ENCODE peak calls at places on chromosomes 11 and 22, in four cellular contexts. I is GM23248; Q is CD8-positive, alpha-beta memory T cell; U is cardiac muscle cell. B is an unnamed sample. For H3K4me1 and H3K36me3, the result is how much of the 10 kb centered on the place peaks cover.

GRCh38 chr11:59173080-59173963 is 1.4 kb downstream of the DTX4 start:
- DNase-seq in I (peak), Q (no peak), U (peak), B (peak)

GRCh38 chr11:69480547-69481392 is 693 bp upstream of the LINC01488 start:
- DNase-seq in I (peak), Q (no peak), U (no peak), B (no peak)

GRCh38 chr11:10927533-10927932 is 69.7 kb upstream of the ZBED5 start:
- DNase-seq in I (peak), Q (no peak), U (no peak), B (no peak)

GRCh38 chr11:78419327-78419726 is 1.7 kb upstream of the GAB2 start:
- DNase-seq in I (peak), Q (no peak), U (no peak), B (no peak)

GRCh38 chr22:38317995-38318715 is 922 bp upstream of the CSNK1E start:
- DNase-seq in I (peak), Q (no peak), U (no peak), B (peak)

GRCh38 chr11:407651-408080 is 7.1 kb downstream of the SIGIRR start:
- DNase-seq in I (no peak), Q (peak), U (no peak), B (no peak)

GRCh38 chr22:42814616-42815015 is 42.5 kb downstream of the ARFGAP3 start:
- DNase-seq in I (no peak), Q (no peak), U (no peak), B (no peak)

GRCh38 chr11:108959874-108960273 is 295.0 kb downstream of the DDX10 start:
- DNase-seq in I (no peak), Q (no peak), U (no peak), B (no peak)

GRCh38 chr22:44033689-44034088 is 9.6 kb downstream of the PARVB start:
- DNase-seq in I (no peak), Q (no peak), U (peak), B (peak)

GRCh38 chr11:102592634-102593581 is 32.2 kb downstream of the MMP20 start:
- DNase-seq in I (peak), Q (no peak), U (peak), B (peak)

GRCh38 chr22:50032109-50032871 is 19.7 kb upstream of the IL17REL start:
- DNase-seq in I (no peak), Q (no peak), U (no peak), B (no peak)

GRCh38 chr22:29478326-29479276 is 1.4 kb upstream of the NEFH start:
- DNase-seq in I (peak), Q (no peak), U (peak), B (peak)

GRCh38 chr22:23068096-23068831 is 2.1 kb upstream of the GNAZ start:
- DNase-seq in I (no peak), Q (no peak), U (no peak), B (no peak)

GRCh38 chr11:60972182-60973030 is 926 bp downstream of the CD6 start:
- DNase-seq in I (no peak), Q (no peak), U (no peak), B (no peak)

GRCh38 chr11:41943671-41944070 is 484.2 kb upstream of the LRRC4C start:
- DNase-seq in I (no peak), Q (no peak), U (no peak), B (no peak)

GRCh38 chr22:27372969-27373670 is 428.4 kb downstream of the MN1 start:
- DNase-seq in I (no peak), Q (no peak), U (peak), B (peak)

GRCh38 chr11:70244698-70245097 is 25.8 kb upstream of the PPFIA1 start:
- DNase-seq in I (peak), Q (no peak), U (no peak), B (no peak)

GRCh38 chr11:57668467-57668890 is 565 bp downstream of the ZDHHC5 start:
- DNase-seq in I (peak), Q (no peak), U (no peak), B (no peak)

GRCh38 chr11:117443269-117444186 is 115.9 kb downstream of the CEP164 start:
- DNase-seq in I (peak), Q (no peak), U (peak), B (peak)

GRCh38 chr22:48434868-48435250 is 1392.8 kb downstream of the BRD1 start:
- DNase-seq in I (no peak), Q (no peak), U (no peak), B (no peak)

DNA sequence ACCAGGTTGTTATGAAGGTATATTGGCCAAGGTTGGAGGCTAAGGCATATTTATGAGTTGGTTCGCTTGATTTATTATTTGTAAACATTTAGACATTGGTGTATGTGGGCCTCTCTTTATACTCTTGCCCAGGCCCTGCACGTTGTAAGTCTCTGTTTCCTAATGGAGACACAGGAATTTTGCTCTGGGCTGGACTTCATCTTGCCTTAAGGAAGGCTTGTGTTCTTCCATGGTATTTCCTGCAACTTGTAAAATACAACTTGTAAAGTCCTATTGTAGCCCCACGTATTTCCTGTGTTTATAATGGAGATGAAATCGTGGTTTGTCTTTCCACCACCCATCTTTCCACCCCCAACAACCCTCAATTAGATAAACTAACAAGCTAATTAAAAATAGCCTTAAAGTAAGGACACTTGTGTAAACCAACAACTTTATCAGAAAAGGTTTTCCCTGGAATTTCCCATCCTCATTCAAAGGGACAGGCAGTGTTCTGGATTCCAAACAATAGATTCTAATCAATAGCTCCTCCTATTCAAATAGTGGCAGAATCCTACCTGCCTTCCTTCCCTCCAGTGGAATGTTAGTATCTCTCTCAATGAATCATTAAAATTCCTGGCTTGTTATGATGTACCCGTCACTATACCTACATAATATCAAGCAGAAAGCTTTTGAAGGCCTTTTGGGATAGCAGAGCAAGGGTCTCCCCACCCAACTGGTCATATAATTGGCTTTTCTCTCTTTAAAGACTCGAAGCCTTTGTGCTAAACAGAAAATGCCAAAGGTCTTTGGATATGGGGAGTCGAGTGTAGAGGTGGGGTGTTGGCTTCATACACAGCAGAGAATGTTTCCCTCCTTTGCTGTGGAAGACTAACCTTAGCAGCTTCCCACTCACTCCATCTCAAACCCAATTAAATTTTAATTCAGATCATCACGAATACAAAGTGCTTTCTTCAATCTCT is 77.1 kb downstream of the UBASH3B start:
- DNase-seq in I (no peak), Q (no peak), U (no peak), B (no peak)
- H3K4me1 ChIP-seq in I (under half), Q (half or more), U (under half), B (under half)

DNA sequence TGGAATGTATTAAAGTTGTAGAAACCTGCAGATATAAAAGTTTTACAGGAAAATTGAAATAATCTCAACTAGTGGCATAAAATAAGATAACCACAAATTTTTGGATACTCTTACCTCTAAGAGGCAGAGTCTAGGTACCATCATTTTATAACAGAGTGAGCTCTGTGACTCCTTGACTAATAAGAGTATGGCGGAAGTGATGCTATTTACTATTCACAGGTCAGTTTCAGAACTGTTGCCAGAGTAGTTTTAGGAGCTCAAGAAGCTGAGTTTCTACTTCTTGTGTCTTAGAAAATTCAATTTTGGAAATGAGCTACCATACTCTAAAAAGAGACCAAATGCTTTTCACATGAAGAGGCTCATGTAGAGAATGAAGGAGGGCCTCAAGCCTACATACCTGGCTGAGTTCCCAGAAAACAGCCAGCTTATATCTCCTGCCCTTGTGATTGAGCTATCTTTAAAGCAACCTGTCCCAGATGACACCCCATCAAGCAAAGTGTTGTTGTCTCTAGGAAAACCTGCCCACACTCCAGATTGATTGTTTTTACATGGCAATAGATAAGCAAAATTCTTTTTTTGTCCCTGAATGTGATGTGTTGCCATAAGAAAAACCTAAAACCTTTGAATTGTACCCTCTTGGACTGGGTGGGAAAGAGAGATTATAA is 712.8 kb upstream of the CNTN5 start:
- DNase-seq in I (no peak), Q (no peak), U (peak), B (no peak)
- H3K36me3 ChIP-seq in I (under half), Q (under half), U (under half), B (under half)

GRCh38 chr22:20038574-20038973 is 17.7 kb downstream of the TANGO2 start:
- DNase-seq in I (no peak), Q (no peak), U (no peak), B (no peak)
- H3K4me1 ChIP-seq in I (under half), Q (under half), U (under half), B (under half)

GRCh38 chr11:62532096-62532495 is 14.5 kb downstream of the AHNAK start:
- DNase-seq in I (no peak), Q (no peak), U (no peak), B (no peak)
- H3K36me3 ChIP-seq in I (half or more), Q (half or more), U (under half), B (under half)

GRCh38 chr11:64231536-64231935 is 1.2 kb downstream of the DNAJC4 start:
- DNase-seq in I (no peak), Q (no peak), U (no peak), B (no peak)

GRCh38 chr11:64229090-64229958 is 1.0 kb upstream of the DNAJC4 start:
- DNase-seq in I (no peak), Q (no peak), U (no peak), B (no peak)

GRCh38 chr11:64230209-64230984 is at the start of gene DNAJC4:
- DNase-seq in I (peak), Q (peak), U (peak), B (peak)

GRCh38 chr11:64230985-64231365 is 627 bp downstream of the DNAJC4 start:
- DNase-seq in I (no peak), Q (no peak), U (no peak), B (no peak)

GRCh38 chr11:64229959-64230208 is 464 bp upstream of the DNAJC4 start:
- DNase-seq in I (no peak), Q (no peak), U (no peak), B (no peak)
- H3K4me1 ChIP-seq in I (under half), Q (half or more), U (under half), B (under half)

GRCh38 chr11:66366844-66367477 is 4.6 kb downstream of the SLC29A2 start:
- DNase-seq in I (no peak), Q (no peak), U (no peak), B (no peak)

GRCh38 chr11:66367561-66368312 is 3.8 kb downstream of the SLC29A2 start:
- DNase-seq in I (no peak), Q (no peak), U (no peak), B (no peak)

GRCh38 chr11:66363805-66364535 is 7.6 kb downstream of the SLC29A2 start:
- DNase-seq in I (no peak), Q (peak), U (no peak), B (no peak)

GRCh38 chr11:66365166-66365565 is 6.4 kb downstream of the SLC29A2 start:
- DNase-seq in I (no peak), Q (no peak), U (no peak), B (no peak)

GRCh38 chr11:66365711-66366619 is 5.6 kb downstream of the SLC29A2 start:
- DNase-seq in I (no peak), Q (no peak), U (no peak), B (no peak)
- H3K36me3 ChIP-seq in I (under half), Q (under half), U (under half), B (half or more)

B was measured in HAP-1.